ENCODE peak calls at places on chromosome 17, in ten cellular contexts. M is GM12891; F is NCI-H1930; E is SW 1271; W is small intestine; A is activated effector memory CD4-positive, alpha-beta T cell treated with Interleukin-2 at 50 U/mL for 16 hours; H is thyroid gland; S is NCI-H146; T is naive thymus-derived CD8-positive, alpha-beta T cell; I is iPS DF 19.7. X is an unnamed sample.

GRCh38 chr17:41799366-41799765 is 12.4 kb downstream of the P3H4 start:
- DNase-seq in M (no peak), F (no peak), E (no peak), W (no peak), A (no peak), H (peak; percentile 21), S (no peak), T (no peak), I (no peak), X (no peak)

GRCh38 chr17:56499799-56500388 is 93.6 kb upstream of the NOG start:
- DNase-seq in M (no peak), F (no peak), E (peak; percentile 38), W (peak; percentile 29), A (no peak), H (no peak), S (no peak), T (no peak), I (no peak), X (no peak)

GRCh38 chr17:81153340-81153803 is 11.9 kb upstream of the PVALEF start:
- DNase-seq in M (no peak), F (no peak), E (no peak), W (no peak), A (no peak), H (no peak), S (no peak), T (no peak), I (no peak), X (no peak)

GRCh38 chr17:28227278-28228108 is 91.5 kb upstream of the TMEM97 start:
- DNase-seq in M (peak; percentile 44), F (peak; percentile 96), E (no peak), W (peak; percentile 84), A (no peak), H (peak; percentile 90), S (peak; percentile 85), T (no peak), I (peak; percentile 89), X (peak; percentile 97)

GRCh38 chr17:49850772-49851386 is 3.0 kb upstream of the TAC4 start:
- DNase-seq in M (no peak), F (no peak), E (no peak), W (no peak), A (no peak), H (peak; percentile 37), S (no peak), T (no peak), I (no peak), X (no peak)

GRCh38 chr17:66916946-66917345 is 47.6 kb upstream of the CACNG4 start:
- DNase-seq in M (no peak), F (no peak), E (no peak), W (no peak), A (no peak), H (no peak), S (no peak), T (no peak), I (no peak), X (no peak)

GRCh38 chr17:63989622-63990345 is 8.4 kb upstream of the PRR29 start:
- DNase-seq in M (no peak), F (no peak), E (no peak), W (no peak), A (no peak), H (peak; percentile 55), S (no peak), T (no peak), I (no peak), X (no peak)

GRCh38 chr17:12730931-12731521 is 58.3 kb upstream of the ARHGAP44 start:
- DNase-seq in M (no peak), F (no peak), E (no peak), W (peak; percentile 98), A (no peak), H (peak; percentile 84), S (no peak), T (no peak), I (peak; percentile 54), X (peak; percentile 82)

GRCh38 chr17:33498069-33498468 is 205.0 kb upstream of the ASIC2 start:
- DNase-seq in M (no peak), F (no peak), E (no peak), W (no peak), A (no peak), H (no peak), S (no peak), T (no peak), I (no peak), X (no peak)

X was measured in body of pancreas.